ENCODE peak calls at places on chromosome 5, in five cellular contexts. U is effector memory CD8-positive, alpha-beta T cell; X is osteoblast; S is HFF-Myc; C is Right ventricle myocardium inferior. M is an unnamed sample.

GRCh38 chr5:146704949-146705665 is 173.4 kb downstream of the PPP2R2B start:
- DNase-seq in S (no peak), U (no peak), C (no peak), X (no peak), M (no peak)

GRCh38 chr5:32814620-32815019 is 103.5 kb downstream of the NPR3 start:
- DNase-seq in S (no peak), U (no peak), C (no peak), X (peak; percentile 86), M (no peak)

GRCh38 chr5:150544606-150545219 is 36.8 kb downstream of the NDST1 start:
- DNase-seq in U (peak; percentile 51), C (peak; percentile 87), S (no peak), X (peak; percentile 91), M (peak; percentile 75)

GRCh38 chr5:153755913-153756500 is 265.5 kb downstream of the GRIA1 start:
- DNase-seq in S (peak; percentile 44), U (no peak), X (no peak), C (no peak), M (no peak)

GRCh38 chr5:112794410-112794809 is 56.7 kb downstream of the APC start:
- DNase-seq in C (no peak), X (no peak), S (no peak), U (no peak), M (no peak)

GRCh38 chr5:40734986-40735385 is 20.8 kb downstream of the TTC33 start:
- DNase-seq in X (no peak), S (no peak), C (no peak), U (no peak), M (no peak)

GRCh38 chr5:102545175-102545574 is 46.4 kb upstream of the SLCO6A1 start:
- DNase-seq in S (no peak), U (no peak), C (no peak), X (peak; percentile 3), M (peak; percentile 45)

GRCh38 chr5:157828031-157828948 is 30.7 kb downstream of the CLINT1 start:
- DNase-seq in X (no peak), S (no peak), U (no peak), C (no peak), M (no peak)

GRCh38 chr5:120354126-120354525 is 110.0 kb upstream of the PRR16 start:
- DNase-seq in U (no peak), C (no peak), X (no peak), S (no peak), M (no peak)

GRCh38 chr5:13478831-13479465 is 465.5 kb downstream of the DNAH5 start:
- DNase-seq in C (no peak), U (no peak), X (peak; percentile 58), S (peak; percentile 1), M (peak; percentile 35)

GRCh38 chr5:133849116-133849515 is 119.3 kb downstream of the C5orf15 start:
- DNase-seq in C (no peak), X (no peak), S (no peak), U (no peak), M (no peak)

M was measured in SJCRH30.